ENCODE peak calls at places on chromosomes 16 and 17, in eight cellular contexts. N is Calu3; F is activated CD4-positive, alpha-beta T cell treated with anti-CD3 and anti-CD28 coated beads, Interleukin-2, amount 50 U/mL, for 24 hours; G is bronchial epithelial cell; U is stimulated activated CD4-positive, alpha-beta T cell treated with anti-CD3 and anti-CD28 coated beads, Interleukin-4, amount 100 ng/mL, for 1 hour; D is activated effector memory CD4-positive, alpha-beta T cell treated with Interleukin-2 at 50 U/mL for 16 hours; J is B cell; E is NAMALWA. L is an unnamed sample.

GRCh38 chr17:12231027-12231682 is 210.5 kb downstream of the MAP2K4 start:
- DNase-seq in N (no peak), E (no peak), U (no peak), D (no peak), F (no peak), J (no peak), G (peak; percentile 34), L (no peak)

GRCh38 chr16:20906871-20907255 is 6.3 kb downstream of the LYRM1 start:
- DNase-seq in E (no peak), U (no peak), J (no peak), G (no peak), D (no peak), F (no peak), N (no peak), L (no peak)

GRCh38 chr17:74919440-74920305 is 3.4 kb downstream of the USH1G start:
- DNase-seq in E (peak; percentile 35), N (peak; percentile 58), J (peak; percentile 37), G (no peak), F (no peak), D (no peak), U (no peak), L (no peak)

GRCh38 chr16:79600636-79601091 is at the start of gene MAF:
- DNase-seq in D (peak; percentile 84), U (peak; percentile 82), N (peak; percentile 84), G (peak; percentile 90), J (peak; percentile 77), F (peak; percentile 85), E (no peak), L (peak; percentile 85)

GRCh38 chr17:5473906-5474305 is 5.1 kb upstream of the DHX33 start:
- DNase-seq in N (no peak), J (no peak), U (no peak), E (no peak), F (no peak), G (no peak), D (no peak), L (no peak)

GRCh38 chr16:50833929-50834328 is 92.0 kb downstream of the CYLD start:
- DNase-seq in N (no peak), J (no peak), F (no peak), G (no peak), D (no peak), U (no peak), E (no peak), L (peak; percentile 25)

GRCh38 chr17:60524463-60525346 is 1.3 kb downstream of the APPBP2 start:
- DNase-seq in E (peak; percentile 29), G (peak; percentile 19), J (no peak), D (no peak), U (no peak), N (no peak), F (no peak), L (no peak)

GRCh38 chr16:57694556-57695377 is at the start of gene DRC7:
- DNase-seq in N (peak; percentile 68), F (peak; percentile 11), G (peak; percentile 47), E (peak; percentile 75), D (no peak), U (no peak), J (peak; percentile 63), L (no peak)

GRCh38 chr16:89330177-89330856 is 112.8 kb downstream of the ZNF778 start:
- DNase-seq in U (peak; percentile 27), F (no peak), N (peak; percentile 88), D (peak; percentile 23), G (peak; percentile 81), J (no peak), E (no peak), L (no peak)

GRCh38 chr17:35141681-35142466 is at the start of gene NLE1:
- DNase-seq in D (peak; percentile 84), G (peak; percentile 47), F (peak; percentile 86), J (peak; percentile 92), E (peak; percentile 85), U (peak; percentile 90), N (peak; percentile 91), L (peak; percentile 89)

GRCh38 chr17:8900207-8900606 is 32.7 kb upstream of the PIK3R6 start:
- DNase-seq in D (no peak), U (no peak), J (no peak), N (no peak), F (no peak), G (no peak), E (no peak), L (no peak)

GRCh38 chr17:33976816-33977215 is 278.3 kb upstream of the CCL2 start:
- DNase-seq in E (no peak), N (no peak), F (no peak), U (no peak), D (no peak), J (no peak), G (no peak), L (no peak)

GRCh38 chr17:350706-351435 is 1.7 kb downstream of the RPH3AL start:
- DNase-seq in N (peak; percentile 20), E (no peak), D (no peak), J (no peak), G (peak; percentile 77), U (no peak), F (no peak), L (peak; percentile 49)

GRCh38 chr16:4056161-4057105 is 59.8 kb downstream of the ADCY9 start:
- DNase-seq in D (no peak), G (no peak), E (no peak), F (no peak), J (no peak), U (no peak), N (no peak), L (peak; percentile 36)

GRCh38 chr17:57624390-57624789 is 120.7 kb downstream of the CCDC182 start:
- DNase-seq in J (no peak), G (peak; percentile 7), F (no peak), D (no peak), N (no peak), U (no peak), E (no peak), L (no peak)

GRCh38 chr16:75192606-75193264 is 14.2 kb downstream of the CTRB2 start:
- DNase-seq in J (no peak), F (no peak), E (no peak), N (no peak), G (peak; percentile 37), U (no peak), D (no peak), L (peak; percentile 16)

L was measured in type B pancreatic cell.